ENCODE peak calls at places on chromosomes 6 and 20, in ten cellular contexts. H, D, M, W, X, R, I, J, T and G are unnamed samples.

GRCh38 chr6:88220493-88220892 is 54.3 kb upstream of the CNR1 start:
- DNase-seq in H (no peak), D (peak), M (peak), W (no peak), X (no peak), R (no peak), I (peak), J (no peak), T (peak), G (no peak)

GRCh38 chr20:57818418-57818817 is 108.6 kb upstream of the PMEPA1 start:
- DNase-seq in H (no peak), D (no peak), M (no peak), W (no peak), X (no peak), R (no peak), I (no peak), J (no peak), T (no peak), G (no peak)

GRCh38 chr20:62989201-62989601 is 17.6 kb downstream of the BHLHE23 start:
- DNase-seq in H (no peak), D (no peak), M (no peak), W (no peak), X (no peak), R (no peak), I (no peak), J (no peak), T (no peak), G (no peak)

GRCh38 chr20:36728986-36729385 is 16.9 kb downstream of the NDRG3 start:
- DNase-seq in H (no peak), D (no peak), M (no peak), W (no peak), X (no peak), R (no peak), I (peak), J (no peak), T (peak), G (peak)

GRCh38 chr6:33207569-33208088 is 671 bp upstream of the RING1 start:
- DNase-seq in H (peak), D (peak), M (no peak), W (no peak), X (peak), R (no peak), I (peak), J (no peak), T (peak), G (no peak)

GRCh38 chr6:130677766-130678165 is 149.4 kb upstream of the SMLR1 start:
- DNase-seq in H (no peak), D (no peak), M (no peak), W (no peak), X (no peak), R (no peak), I (no peak), J (no peak), T (no peak), G (no peak)

GRCh38 chr6:3484240-3484639 is 27.4 kb upstream of the SLC22A23 start:
- DNase-seq in H (no peak), D (peak), M (peak), W (no peak), X (no peak), R (no peak), I (no peak), J (peak), T (peak), G (no peak)

GRCh38 chr6:36350681-36351091 is 14.0 kb upstream of the BNIP5 start:
- DNase-seq in H (peak), D (peak), M (peak), W (peak), X (no peak), R (no peak), I (no peak), J (no peak), T (no peak), G (peak)

GRCh38 chr20:39871013-39871412 is 818.0 kb downstream of the MAFB start:
- DNase-seq in H (no peak), D (no peak), M (no peak), W (no peak), X (no peak), R (no peak), I (no peak), J (no peak), T (no peak), G (no peak)

GRCh38 chr6:106688177-106688951 is 59.0 kb downstream of the QRSL1 start:
- DNase-seq in H (no peak), D (peak), M (no peak), W (no peak), X (no peak), R (peak), I (no peak), J (no peak), T (no peak), G (no peak)

GRCh38 chr20:16352321-16352720 is 220.9 kb downstream of the KIF16B start:
- DNase-seq in H (no peak), D (no peak), M (no peak), W (no peak), X (no peak), R (no peak), I (no peak), J (no peak), T (no peak), G (no peak)

GRCh38 chr6:12735786-12736185 is 19.2 kb downstream of the PHACTR1 start:
- DNase-seq in H (no peak), D (no peak), M (no peak), W (no peak), X (no peak), R (no peak), I (no peak), J (no peak), T (no peak), G (no peak)
- H3K4me3 ChIP-seq in H (no peak), D (no peak), M (no peak), W (no peak), X (no peak), R (no peak), I (no peak), J (no peak), T (no peak), G (no peak)

GRCh38 chr6:39932386-39932785 is 1.9 kb downstream of the MOCS1 start:
- DNase-seq in H (no peak), D (no peak), M (no peak), W (no peak), X (no peak), R (no peak), I (no peak), J (no peak), T (no peak), G (no peak)
- H3K4me3 ChIP-seq in H (no peak), D (peak), M (no peak), W (no peak), X (no peak), R (no peak), I (peak), J (no peak), T (no peak), G (no peak)

GRCh38 chr6:111745186-111745585 is 128.1 kb downstream of the FYN start:
- DNase-seq in H (no peak), D (no peak), M (no peak), W (no peak), X (no peak), R (no peak), I (no peak), J (no peak), T (no peak), G (no peak)

GRCh38 chr6:111743318-111743717 is 129.9 kb downstream of the FYN start:
- DNase-seq in H (no peak), D (no peak), M (no peak), W (no peak), X (no peak), R (no peak), I (no peak), J (no peak), T (no peak), G (no peak)

GRCh38 chr6:111745636-111746035 is 127.6 kb downstream of the FYN start:
- DNase-seq in H (no peak), D (no peak), M (no peak), W (no peak), X (no peak), R (no peak), I (no peak), J (no peak), T (no peak), G (no peak)

GRCh38 chr6:111741177-111741952 is 131.9 kb downstream of the FYN start:
- DNase-seq in H (no peak), D (no peak), M (no peak), W (no peak), X (no peak), R (peak), I (no peak), J (no peak), T (no peak), G (no peak)

DNA sequence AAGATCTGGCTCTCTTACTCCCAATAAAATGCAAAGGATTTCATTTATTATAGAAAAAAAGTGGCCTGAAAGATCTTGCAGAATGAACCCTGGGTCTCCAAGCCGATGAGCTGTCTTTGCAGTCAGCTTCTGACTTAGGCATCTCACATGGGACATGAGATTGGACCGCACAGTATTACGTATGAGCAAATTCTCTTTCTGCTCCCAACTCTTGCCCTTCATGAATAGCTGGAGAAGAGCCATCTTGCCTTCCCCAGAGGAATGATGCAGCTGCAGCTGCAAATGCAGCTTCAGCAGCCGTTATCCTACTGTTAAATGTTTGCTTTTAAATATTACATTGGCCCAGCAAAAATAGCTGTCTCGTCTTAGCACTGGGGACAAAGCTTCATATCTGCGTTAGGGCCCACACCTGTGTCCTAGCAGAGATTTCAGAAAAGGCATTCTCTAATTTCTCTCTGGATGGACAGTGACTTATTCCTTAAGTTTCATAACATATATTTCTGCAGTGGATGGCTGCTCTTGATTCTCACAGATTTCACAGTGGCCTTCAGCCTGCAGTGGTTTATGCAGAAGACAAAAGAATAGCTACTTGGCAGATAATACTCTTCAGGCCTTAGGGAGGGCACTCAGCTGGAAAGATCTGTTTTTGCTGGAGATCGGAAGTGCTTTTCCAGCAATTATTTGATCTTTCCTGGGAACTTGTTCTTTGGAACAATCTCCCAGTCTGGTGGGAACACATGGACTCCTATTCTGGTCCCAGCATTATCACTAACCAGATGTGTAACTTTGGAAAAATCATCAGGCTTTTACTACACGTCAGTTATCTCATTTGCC is 129.2 kb downstream of the FYN start:
- DNase-seq in H (peak), D (no peak), M (no peak), W (no peak), X (no peak), R (no peak), I (no peak), J (no peak), T (no peak), G (no peak)
- H3K4me3 ChIP-seq in H (no peak), D (peak), M (no peak), W (no peak), X (no peak), R (no peak), I (no peak), J (no peak), T (no peak), G (no peak)

GRCh38 chr6:30570263-30570662 is 979 bp upstream of the ABCF1 start:
- DNase-seq in H (no peak), D (no peak), M (no peak), W (no peak), X (no peak), R (no peak), I (no peak), J (no peak), T (no peak), G (no peak)

GRCh38 chr6:30564114-30564513 is 7.0 kb downstream of the PRR3 start:
- DNase-seq in H (no peak), D (no peak), M (no peak), W (no peak), X (no peak), R (no peak), I (no peak), J (no peak), T (no peak), G (no peak)

GRCh38 chr6:30568245-30568644 is 3.0 kb upstream of the ABCF1 start:
- DNase-seq in H (no peak), D (no peak), M (no peak), W (no peak), X (no peak), R (no peak), I (no peak), J (no peak), T (no peak), G (no peak)

GRCh38 chr6:30562470-30563425 is 5.7 kb downstream of the PRR3 start:
- DNase-seq in H (no peak), D (no peak), M (no peak), W (no peak), X (no peak), R (no peak), I (no peak), J (no peak), T (peak), G (no peak)

DNA sequence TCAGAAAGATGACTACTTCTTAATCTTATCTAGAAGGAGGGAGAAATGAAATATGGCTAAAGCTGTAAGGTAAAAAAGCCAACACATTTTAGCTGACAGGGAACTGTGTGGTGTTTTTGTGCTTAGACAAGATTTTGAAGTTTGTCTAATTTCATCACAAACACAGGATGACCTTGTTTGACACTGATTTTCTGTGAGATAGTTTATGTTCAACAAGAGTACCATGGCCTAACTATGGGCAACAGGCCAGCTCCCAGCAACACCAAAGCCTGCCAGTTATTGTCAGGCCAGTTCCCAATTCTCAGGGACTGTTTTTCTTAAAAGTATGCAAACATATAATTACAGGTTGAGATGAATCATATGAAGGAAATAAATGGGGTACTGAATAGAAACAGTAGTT is 5.5 kb upstream of the ABCF1 start:
- DNase-seq in H (no peak), D (no peak), M (no peak), W (no peak), X (no peak), R (no peak), I (no peak), J (no peak), T (no peak), G (no peak)
- H3K4me3 ChIP-seq in H (no peak), D (no peak), M (no peak), W (no peak), X (no peak), R (no peak), I (no peak), J (no peak), T (no peak), G (no peak)

GRCh38 chr6:80523029-80523428 is 416.6 kb downstream of the BCKDHB start:
- DNase-seq in H (no peak), D (no peak), M (peak), W (no peak), X (no peak), R (no peak), I (no peak), J (no peak), T (no peak), G (no peak)

GRCh38 chr6:80527552-80528052 is 421.1 kb downstream of the BCKDHB start:
- DNase-seq in H (no peak), D (no peak), M (no peak), W (no peak), X (no peak), R (no peak), I (no peak), J (no peak), T (no peak), G (no peak)

GRCh38 chr6:80522556-80522955 is 416.1 kb downstream of the BCKDHB start:
- DNase-seq in H (no peak), D (no peak), M (no peak), W (no peak), X (no peak), R (no peak), I (no peak), J (no peak), T (no peak), G (no peak)

GRCh38 chr6:80520195-80520594 is 413.7 kb downstream of the BCKDHB start:
- DNase-seq in H (no peak), D (peak), M (peak), W (peak), X (no peak), R (no peak), I (no peak), J (no peak), T (no peak), G (no peak)

GRCh38 chr6:80523531-80523970 is 417.1 kb downstream of the BCKDHB start:
- DNase-seq in H (peak), D (peak), M (no peak), W (no peak), X (no peak), R (no peak), I (peak), J (no peak), T (no peak), G (no peak)
- H3K4me3 ChIP-seq in H (no peak), D (no peak), M (no peak), W (no peak), X (no peak), R (no peak), I (no peak), J (no peak), T (no peak), G (no peak)

DNA sequence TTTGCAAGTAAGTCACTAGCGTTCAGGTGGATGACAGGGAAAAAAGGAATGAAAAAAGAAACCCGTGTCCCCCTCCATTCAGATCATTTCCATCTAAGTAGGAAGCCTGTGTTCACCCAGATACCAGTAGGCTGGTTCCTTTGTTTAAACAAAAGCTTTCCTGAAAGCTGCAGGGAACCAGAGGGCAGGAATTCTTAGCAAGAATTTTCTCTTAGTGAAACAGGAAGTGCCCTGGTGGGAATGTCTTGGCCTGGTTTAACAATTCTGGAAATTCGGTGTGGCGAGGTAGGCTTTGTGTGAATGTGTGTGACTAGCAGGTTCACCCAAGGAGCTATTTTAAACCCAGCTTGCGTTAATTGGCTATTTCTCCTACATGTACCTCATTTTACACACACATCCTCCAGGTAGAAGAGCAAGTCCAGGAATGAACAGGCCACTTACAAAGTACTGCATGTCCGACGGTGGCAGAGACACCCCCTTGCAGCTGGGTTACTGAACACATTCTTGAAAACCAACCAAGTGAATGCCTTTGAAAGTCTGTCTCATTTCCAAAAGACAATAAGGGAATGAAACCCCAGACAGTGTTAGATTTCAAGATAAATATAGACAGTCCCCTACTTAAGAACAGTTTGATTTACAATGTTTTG is 64.7 kb downstream of the GFOD1 start:
- DNase-seq in H (no peak), D (peak), M (peak), W (no peak), X (no peak), R (no peak), I (peak), J (no peak), T (no peak), G (no peak)
- H3K4me3 ChIP-seq in H (no peak), D (no peak), M (no peak), W (no peak), X (no peak), R (no peak), I (peak), J (no peak), T (no peak), G (no peak)

GRCh38 chr6:149483302-149483701 is 1.5 kb downstream of the ZC3H12D start:
- DNase-seq in H (no peak), D (no peak), M (no peak), W (no peak), X (no peak), R (no peak), I (no peak), J (no peak), T (peak), G (no peak)

GRCh38 chr6:149482542-149483261 is 2.1 kb downstream of the ZC3H12D start:
- DNase-seq in H (no peak), D (no peak), M (no peak), W (no peak), X (no peak), R (no peak), I (no peak), J (no peak), T (peak), G (no peak)

GRCh38 chr6:149484733-149485700 is at the start of gene ZC3H12D:
- DNase-seq in H (no peak), D (peak), M (peak), W (peak), X (peak), R (no peak), I (no peak), J (peak), T (peak), G (no peak)

GRCh38 chr6:149487316-149487715 is 2.5 kb upstream of the ZC3H12D start:
- DNase-seq in H (no peak), D (no peak), M (no peak), W (no peak), X (no peak), R (no peak), I (no peak), J (no peak), T (no peak), G (no peak)

GRCh38 chr6:149483849-149484635 is 772 bp downstream of the ZC3H12D start:
- DNase-seq in H (no peak), D (no peak), M (no peak), W (no peak), X (no peak), R (no peak), I (no peak), J (no peak), T (no peak), G (no peak)
- H3K4me3 ChIP-seq in H (no peak), D (no peak), M (no peak), W (no peak), X (peak), R (peak), I (no peak), J (no peak), T (no peak), G (no peak)

DNA sequence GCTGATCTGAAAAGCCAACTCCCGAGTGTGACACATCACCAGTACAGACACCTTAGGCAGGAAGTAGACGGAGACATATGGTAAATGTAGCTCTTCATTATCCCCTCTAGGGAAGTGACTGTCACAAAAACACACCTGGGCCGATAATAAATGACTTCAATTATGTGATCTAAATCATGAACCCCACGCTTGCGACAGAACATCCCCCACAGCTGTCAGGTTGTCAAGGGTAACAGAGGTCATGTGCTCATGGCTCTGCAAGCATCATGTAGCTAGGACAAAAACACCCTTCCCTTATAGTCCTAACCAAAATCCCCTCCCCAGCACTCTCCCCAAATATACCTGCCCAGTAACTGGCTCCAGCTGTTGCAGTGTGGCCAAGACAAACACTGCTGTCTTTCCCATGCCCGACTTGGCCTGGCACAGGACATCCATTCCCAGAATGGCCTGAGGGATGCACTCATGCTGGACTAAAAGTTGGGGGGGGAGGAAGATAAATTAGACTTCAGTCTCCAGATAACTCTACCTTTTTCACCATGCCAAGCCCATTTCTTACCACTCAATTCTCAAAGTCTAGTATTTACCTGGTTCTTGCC is 2.9 kb downstream of the DDX39B start:
- DNase-seq in H (no peak), D (no peak), M (no peak), W (no peak), X (no peak), R (no peak), I (no peak), J (no peak), T (no peak), G (no peak)
- H3K4me3 ChIP-seq in H (no peak), D (peak), M (peak), W (no peak), X (no peak), R (peak), I (peak), J (peak), T (peak), G (no peak)

GRCh38 chr6:84773431-84774173 is 9.2 kb upstream of the TBX18 start:
- DNase-seq in H (no peak), D (peak), M (no peak), W (no peak), X (no peak), R (no peak), I (peak), J (no peak), T (no peak), G (no peak)
- H3K4me3 ChIP-seq in H (no peak), D (peak), M (peak), W (peak), X (peak), R (no peak), I (peak), J (peak), T (no peak), G (peak)